ENCODE peak calls at places on chromosomes 12 and 14, in eight cellular contexts. Y, R, L, Q, V, E, H and U are unnamed samples.
A peak's percentile ranks its signal among the peaks of the same experiment; 100 is the strongest.

GRCh38 chr12:38110026-38110699 is 206.4 kb upstream of the ALG10B start:
- DNase-seq in Y (no peak), R (peak; percentile 57), L (no peak), Q (no peak), V (no peak), E (no peak), H (no peak), U (peak; percentile 28)

GRCh38 chr12:10501031-10501430 is 4.7 kb upstream of the EIF2S3B start:
- DNase-seq in Y (no peak), R (peak; percentile 34), L (no peak), Q (no peak), V (no peak), E (no peak), H (no peak), U (peak; percentile 26)

GRCh38 chr14:91298576-91298975 is 54.1 kb upstream of the GPR68 start:
- DNase-seq in Y (peak; percentile 62), R (no peak), L (no peak), Q (no peak), V (no peak), E (no peak), H (no peak), U (no peak)

GRCh38 chr12:71639341-71639760 is 24.3 kb downstream of the ZFC3H1 start:
- DNase-seq in Y (no peak), R (no peak), L (peak; percentile 12), Q (peak; percentile 13), V (no peak), E (no peak), H (no peak), U (peak; percentile 26)

GRCh38 chr14:90239139-90239538 is 17.2 kb upstream of the PSMC1 start:
- DNase-seq in Y (no peak), R (no peak), L (no peak), Q (no peak), V (no peak), E (no peak), H (no peak), U (peak; percentile 5)

GRCh38 chr12:46373303-46374182 is 970 bp upstream of the SLC38A2 start:
- DNase-seq in Y (peak; percentile 63), R (peak; percentile 52), L (peak; percentile 42), Q (peak; percentile 67), V (peak; percentile 51), E (peak; percentile 67), H (no peak), U (peak; percentile 48)

GRCh38 chr12:599756-600155 is 63.5 kb downstream of the NINJ2 start:
- DNase-seq in Y (no peak), R (no peak), L (no peak), Q (no peak), V (no peak), E (no peak), H (no peak), U (no peak)

GRCh38 chr14:104876251-104876699 is 11.2 kb downstream of the CEP170B start:
- DNase-seq in Y (no peak), R (peak; percentile 71), L (peak; percentile 13), Q (peak; percentile 40), V (no peak), E (no peak), H (peak; percentile 32), U (peak; percentile 61)

GRCh38 chr14:37197421-37198272 is at the start of gene MIPOL1:
- DNase-seq in Y (peak; percentile 30), R (peak; percentile 94), L (peak; percentile 83), Q (peak; percentile 77), V (peak; percentile 88), E (peak; percentile 88), H (peak; percentile 93), U (peak; percentile 85)

GRCh38 chr12:2498961-2499500 is 295.7 kb upstream of the FKBP4 start:
- DNase-seq in Y (peak; percentile 75), R (no peak), L (no peak), Q (no peak), V (peak; percentile 74), E (no peak), H (no peak), U (no peak)

GRCh38 chr12:113299619-113300237 is 35.2 kb downstream of the SLC8B1 start:
- DNase-seq in Y (peak; percentile 33), R (peak; percentile 89), L (peak; percentile 60), Q (no peak), V (peak; percentile 32), E (peak; percentile 92), H (peak; percentile 86), U (peak; percentile 77)

GRCh38 chr12:62737201-62737600 is 197.7 kb downstream of the PPM1H start:
- DNase-seq in Y (peak; percentile 71), R (no peak), L (no peak), Q (no peak), V (no peak), E (no peak), H (no peak), U (no peak)

GRCh38 chr12:98453492-98453891 is 61.9 kb upstream of the TMPO start:
- DNase-seq in Y (no peak), R (no peak), L (no peak), Q (no peak), V (no peak), E (no peak), H (no peak), U (no peak)

GRCh38 chr12:61254225-61254624 is 1006.0 kb upstream of the USP15 start:
- DNase-seq in Y (no peak), R (peak; percentile 57), L (no peak), Q (no peak), V (no peak), E (no peak), H (no peak), U (no peak)

GRCh38 chr12:133165776-133166175 is 15.5 kb upstream of the ZNF268 start:
- DNase-seq in Y (no peak), R (peak; percentile 87), L (no peak), Q (no peak), V (no peak), E (no peak), H (no peak), U (peak; percentile 8)
- TF ChIP-seq CTCF in Y (no peak), R (no peak), L (no peak), Q (no peak), V (no peak), E (no peak), H (no peak), U (no peak)

DNA sequence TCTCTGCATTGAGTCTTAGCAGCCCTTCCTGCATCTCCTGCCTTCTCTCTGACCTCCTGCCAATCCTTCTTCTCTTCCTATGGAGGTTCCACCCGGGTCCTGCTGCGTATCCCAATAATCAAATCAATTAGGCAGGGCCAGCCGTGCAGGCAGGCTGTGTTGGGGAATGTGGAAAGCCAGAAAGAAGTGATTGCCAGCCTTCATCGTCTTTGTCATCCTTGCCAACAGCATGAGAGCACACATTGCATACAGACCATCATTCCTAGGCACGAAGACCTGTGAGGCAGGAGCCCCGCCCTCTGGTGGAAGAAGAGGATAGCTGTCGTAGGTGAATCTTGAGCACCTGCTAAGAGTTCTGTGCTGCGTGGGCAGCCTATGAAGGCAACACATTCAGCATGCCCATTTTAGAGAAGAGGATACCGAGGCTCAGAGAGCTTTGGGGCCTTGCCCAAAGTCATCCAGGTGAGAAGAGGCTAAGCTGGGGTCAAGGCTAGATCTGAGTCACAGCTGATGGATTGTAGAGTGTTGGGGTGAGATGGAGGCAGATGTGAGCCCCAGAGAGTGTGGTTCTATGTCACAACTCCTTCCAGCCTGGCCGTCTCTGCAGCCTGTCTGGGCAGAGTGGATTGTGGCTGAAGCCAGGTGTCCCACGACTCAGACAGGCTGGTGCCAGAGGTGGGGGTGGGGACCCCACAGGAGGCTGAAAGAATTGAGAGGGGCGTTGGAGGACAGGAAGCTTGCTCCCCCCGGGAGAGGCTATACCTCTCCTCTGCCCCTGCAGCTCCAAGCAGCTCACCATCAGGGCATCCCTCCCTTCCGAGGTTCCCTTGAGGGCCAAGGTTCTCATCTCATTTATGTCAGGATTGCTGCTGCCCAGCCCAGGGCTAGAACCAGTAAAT is 12.7 kb downstream of the C14orf132 start:
- DNase-seq in Y (no peak), R (peak; percentile 10), L (no peak), Q (no peak), V (peak; percentile 18), E (no peak), H (no peak), U (peak; percentile 63)
- TF ChIP-seq CTCF in Y (no peak), R (peak; percentile 41), L (peak; percentile 9), Q (peak; percentile 15), V (no peak), E (no peak), H (no peak), U (peak; percentile 57)

GRCh38 chr14:93971635-93972027 is 4.7 kb downstream of the ASB2 start:
- DNase-seq in Y (no peak), R (no peak), L (no peak), Q (no peak), V (no peak), E (no peak), H (no peak), U (no peak)

GRCh38 chr14:93972618-93973205 is 3.7 kb downstream of the ASB2 start:
- DNase-seq in Y (no peak), R (no peak), L (no peak), Q (no peak), V (no peak), E (no peak), H (no peak), U (no peak)

GRCh38 chr14:93969082-93969828 is 7.1 kb downstream of the ASB2 start:
- DNase-seq in Y (no peak), R (no peak), L (no peak), Q (no peak), V (no peak), E (no peak), H (no peak), U (no peak)

GRCh38 chr14:93970967-93971634 is 5.3 kb downstream of the ASB2 start:
- DNase-seq in Y (no peak), R (no peak), L (no peak), Q (no peak), V (peak; percentile 50), E (no peak), H (no peak), U (no peak)

GRCh38 chr14:93970589-93970966 is 5.8 kb downstream of the ASB2 start:
- DNase-seq in Y (no peak), R (peak; percentile 46), L (no peak), Q (no peak), V (peak; percentile 60), E (peak; percentile 55), H (no peak), U (peak; percentile 61)
- TF ChIP-seq CTCF in Y (no peak), R (peak; percentile 46), L (peak; percentile 30), Q (no peak), V (no peak), E (peak; percentile 46), H (no peak), U (peak; percentile 26)

DNA sequence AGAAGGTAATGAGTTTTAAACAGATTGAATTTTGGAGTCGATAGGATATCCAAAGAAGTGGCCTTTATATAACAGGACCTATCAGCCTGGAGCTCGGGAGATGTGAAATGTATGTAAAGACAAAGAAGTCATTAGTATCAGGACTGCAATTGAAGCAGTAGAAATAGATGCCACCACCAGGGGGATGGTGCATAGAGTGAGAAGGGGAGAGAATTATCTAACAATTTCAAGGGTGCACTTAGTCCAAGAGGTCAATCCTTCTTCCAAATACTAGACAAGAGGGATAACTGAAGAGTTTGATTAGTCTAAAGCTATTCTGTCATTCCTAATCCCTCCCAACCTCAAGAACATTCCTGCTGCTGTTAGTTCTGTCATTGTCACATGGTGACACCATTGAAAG is 127.8 kb downstream of the CFAP54 start:
- DNase-seq in Y (no peak), R (no peak), L (no peak), Q (no peak), V (no peak), E (no peak), H (no peak), U (peak; percentile 11)
- TF ChIP-seq CTCF in Y (no peak), R (no peak), L (no peak), Q (no peak), V (no peak), E (no peak), H (no peak), U (no peak)

GRCh38 chr14:24093901-24094838 is at the start of gene PCK2:
- DNase-seq in Y (peak; percentile 76), R (peak; percentile 92), L (peak; percentile 85), Q (peak; percentile 63), V (peak; percentile 94), E (peak; percentile 95), H (peak; percentile 80), U (peak; percentile 97)
- TF ChIP-seq CTCF in Y (no peak), R (no peak), L (no peak), Q (no peak), V (no peak), E (peak; percentile 14), H (no peak), U (no peak)